ENCODE peak calls at places on chromosomes 12 and 14, in six cellular contexts. One of them, this sample, is unnamed.

GRCh38 chr12:109552971-109553370 is 20.3 kb downstream of the MMAB start:
- DNase-seq in activated naive CD4-positive, alpha-beta T cell: no peak
- DNase-seq in A673: no peak
- DNase-seq in dorsolateral prefrontal cortex: no peak
- DNase-seq in HFFc6: no peak
- DNase-seq in T1000: no peak
- DNase-seq in this sample: no peak

GRCh38 chr12:15662303-15662980 is 126.7 kb downstream of the EPS8 start:
- DNase-seq in activated naive CD4-positive, alpha-beta T cell: no peak
- DNase-seq in A673: peak; percentile 64
- DNase-seq in dorsolateral prefrontal cortex: no peak
- DNase-seq in HFFc6: peak; percentile 91
- DNase-seq in T1000: no peak
- DNase-seq in this sample: no peak

GRCh38 chr14:90281766-90282165 is 25.4 kb downstream of the PSMC1 start:
- DNase-seq in activated naive CD4-positive, alpha-beta T cell: no peak
- DNase-seq in A673: peak; percentile 55
- DNase-seq in dorsolateral prefrontal cortex: no peak
- DNase-seq in HFFc6: no peak
- DNase-seq in T1000: no peak
- DNase-seq in this sample: no peak

GRCh38 chr12:57093412-57094193 is 4.7 kb downstream of the NAB2 start:
- DNase-seq in activated naive CD4-positive, alpha-beta T cell: peak; percentile 26
- DNase-seq in A673: peak; percentile 94
- DNase-seq in dorsolateral prefrontal cortex: peak; percentile 81
- DNase-seq in HFFc6: peak; percentile 69
- DNase-seq in T1000: peak; percentile 38
- DNase-seq in this sample: peak; percentile 77

GRCh38 chr14:92459479-92460421 is 53.8 kb upstream of the RIN3 start:
- DNase-seq in activated naive CD4-positive, alpha-beta T cell: no peak
- DNase-seq in A673: no peak
- DNase-seq in dorsolateral prefrontal cortex: no peak
- DNase-seq in HFFc6: no peak
- DNase-seq in T1000: no peak
- DNase-seq in this sample: no peak

GRCh38 chr14:20671597-20672283 is 12.6 kb upstream of the RNASE4 start:
- DNase-seq in activated naive CD4-positive, alpha-beta T cell: no peak
- DNase-seq in A673: no peak
- DNase-seq in dorsolateral prefrontal cortex: no peak
- DNase-seq in HFFc6: no peak
- DNase-seq in T1000: no peak
- DNase-seq in this sample: no peak

GRCh38 chr12:27869567-27869966 is 89.5 kb upstream of the MANSC4 start:
- DNase-seq in activated naive CD4-positive, alpha-beta T cell: no peak
- DNase-seq in A673: no peak
- DNase-seq in dorsolateral prefrontal cortex: no peak
- DNase-seq in HFFc6: no peak
- DNase-seq in T1000: no peak
- DNase-seq in this sample: no peak

GRCh38 chr12:52207895-52208294 is 16.1 kb upstream of the KRT80 start:
- DNase-seq in activated naive CD4-positive, alpha-beta T cell: no peak
- DNase-seq in A673: peak; percentile 24
- DNase-seq in dorsolateral prefrontal cortex: peak; percentile 46
- DNase-seq in HFFc6: no peak
- DNase-seq in T1000: peak; percentile 100
- DNase-seq in this sample: no peak

GRCh38 chr14:54699087-54699530 is 132.2 kb downstream of the SAMD4A start:
- DNase-seq in activated naive CD4-positive, alpha-beta T cell: no peak
- DNase-seq in A673: no peak
- DNase-seq in dorsolateral prefrontal cortex: no peak
- DNase-seq in HFFc6: no peak
- DNase-seq in T1000: no peak
- DNase-seq in this sample: no peak

GRCh38 chr12:52372216-52373154 is 5.2 kb upstream of the KRT85 start:
- DNase-seq in activated naive CD4-positive, alpha-beta T cell: no peak
- DNase-seq in A673: peak; percentile 76
- DNase-seq in dorsolateral prefrontal cortex: peak; percentile 87
- DNase-seq in HFFc6: peak; percentile 83
- DNase-seq in T1000: no peak
- DNase-seq in this sample: peak; percentile 89

GRCh38 chr12:76284816-76285750 is 63.1 kb downstream of the BBS10 start:
- DNase-seq in activated naive CD4-positive, alpha-beta T cell: no peak
- DNase-seq in A673: no peak
- DNase-seq in dorsolateral prefrontal cortex: no peak
- DNase-seq in HFFc6: peak; percentile 35
- DNase-seq in T1000: no peak
- DNase-seq in this sample: no peak

GRCh38 chr14:75450381-75451276 is 22.8 kb downstream of the JDP2 start:
- DNase-seq in activated naive CD4-positive, alpha-beta T cell: no peak
- DNase-seq in A673: no peak
- DNase-seq in dorsolateral prefrontal cortex: no peak
- DNase-seq in HFFc6: no peak
- DNase-seq in T1000: no peak
- DNase-seq in this sample: no peak

This sample was measured in frontal cortex.